ENCODE peak calls at places on chromosomes 2 and 18, in eight cellular contexts. B, M, V, K, O, A, T and L are unnamed samples.

GRCh38 chr2:27249891-27250651 is 12.8 kb downstream of the SLC30A3 start:
- DNase-seq in K (no peak), A (no peak), V (peak; percentile 66), B (no peak), T (peak; percentile 96), M (peak; percentile 27), O (peak; percentile 36), L (no peak)

GRCh38 chr2:64296150-64296500 is 151.9 kb upstream of the PELI1 start:
- DNase-seq in B (no peak), T (no peak), V (no peak), O (no peak), M (no peak), K (no peak), A (no peak), L (no peak)

GRCh38 chr2:232525796-232526195 is at the start of gene CHRND:
- DNase-seq in B (no peak), M (no peak), V (peak; percentile 40), T (peak; percentile 64), K (no peak), A (no peak), O (no peak), L (no peak)

GRCh38 chr2:196914867-196915465 is 11.5 kb downstream of the PGAP1 start:
- DNase-seq in O (no peak), K (no peak), B (peak; percentile 44), V (no peak), M (no peak), A (peak; percentile 19), T (no peak), L (no peak)

GRCh38 chr18:12010187-12010802 is 29.0 kb downstream of the IMPA2 start:
- DNase-seq in B (no peak), O (no peak), M (no peak), T (no peak), V (no peak), K (no peak), A (no peak), L (no peak)

GRCh38 chr2:125638345-125638744 is 1017.6 kb upstream of the GYPC start:
- DNase-seq in K (no peak), V (no peak), M (no peak), A (no peak), T (no peak), O (no peak), B (no peak), L (no peak)

GRCh38 chr2:188808921-188809320 is 165.3 kb upstream of the COL3A1 start:
- DNase-seq in O (no peak), M (no peak), A (no peak), V (peak; percentile 55), K (peak; percentile 71), T (no peak), B (no peak), L (peak; percentile 5)

GRCh38 chr2:192236136-192236535 is 41.4 kb upstream of the TMEFF2 start:
- DNase-seq in O (peak; percentile 37), A (no peak), K (peak; percentile 35), T (no peak), V (peak; percentile 32), M (no peak), B (no peak), L (no peak)

GRCh38 chr18:45156941-45157340 is 458.3 kb upstream of the SLC14A2 start:
- DNase-seq in T (no peak), K (no peak), V (peak; percentile 24), B (no peak), M (no peak), A (no peak), O (no peak), L (no peak)

GRCh38 chr2:88521445-88522070 is 69.1 kb upstream of the FOXI3 start:
- DNase-seq in M (no peak), V (no peak), A (no peak), B (no peak), O (peak; percentile 21), T (no peak), K (peak; percentile 11), L (peak; percentile 33)

GRCh38 chr2:98012561-98012979 is 16.8 kb upstream of the TMEM131 start:
- DNase-seq in K (no peak), B (no peak), O (no peak), A (peak; percentile 88), V (no peak), M (no peak), T (no peak), L (no peak)

GRCh38 chr18:79147014-79147413 is 77.8 kb downstream of the ATP9B start:
- DNase-seq in M (no peak), T (no peak), K (no peak), B (no peak), A (no peak), V (no peak), O (no peak), L (no peak)

GRCh38 chr2:232300894-232301387 is 77.6 kb upstream of the ALPP start:
- DNase-seq in B (no peak), A (no peak), M (peak; percentile 54), T (no peak), K (peak; percentile 35), V (peak; percentile 22), O (peak; percentile 95), L (no peak)

GRCh38 chr2:181916726-181917377 is 25.3 kb downstream of the ITPRID2 start:
- DNase-seq in V (peak; percentile 37), B (no peak), O (peak; percentile 59), K (no peak), M (no peak), T (no peak), A (no peak), L (no peak)

GRCh38 chr2:9764153-9764778 is 79.0 kb upstream of the TAF1B start:
- DNase-seq in V (no peak), B (no peak), K (no peak), O (peak; percentile 66), T (no peak), M (no peak), A (no peak), L (no peak)

GRCh38 chr2:101520246-101520645 is 45.3 kb upstream of the RFX8 start:
- DNase-seq in T (no peak), O (peak; percentile 90), M (no peak), B (no peak), V (peak; percentile 66), K (peak; percentile 63), A (no peak), L (peak; percentile 86)

GRCh38 chr18:35588995-35589394 is 7.5 kb downstream of the GALNT1 start:
- DNase-seq in A (no peak), K (no peak), T (peak; percentile 70), B (no peak), V (no peak), M (no peak), O (no peak), L (no peak)

GRCh38 chr2:127560201-127560928 is 24.9 kb downstream of the MYO7B start:
- DNase-seq in M (no peak), K (peak; percentile 3), T (no peak), A (no peak), V (peak; percentile 90), O (no peak), B (no peak), L (peak; percentile 14)

GRCh38 chr18:62716679-62717058 is 1.3 kb downstream of the PHLPP1 start:
- DNase-seq in A (no peak), B (peak; percentile 69), V (peak; percentile 56), M (peak; percentile 43), T (no peak), K (no peak), O (peak; percentile 39), L (peak; percentile 24)

GRCh38 chr18:7683753-7684152 is 116.6 kb downstream of the PTPRM start:
- DNase-seq in M (no peak), V (no peak), K (no peak), O (no peak), T (peak; percentile 90), B (no peak), A (no peak), L (no peak)

GRCh38 chr18:7681261-7681660 is 114.1 kb downstream of the PTPRM start:
- DNase-seq in B (no peak), K (no peak), O (no peak), M (no peak), A (no peak), V (no peak), T (no peak), L (no peak)

GRCh38 chr18:7684357-7684756 is 117.2 kb downstream of the PTPRM start:
- DNase-seq in B (no peak), O (no peak), T (no peak), M (no peak), K (no peak), A (no peak), V (no peak), L (no peak)

GRCh38 chr18:7684966-7685365 is 117.8 kb downstream of the PTPRM start:
- DNase-seq in M (no peak), V (no peak), T (no peak), O (no peak), A (no peak), B (no peak), K (no peak), L (peak; percentile 65)

DNA sequence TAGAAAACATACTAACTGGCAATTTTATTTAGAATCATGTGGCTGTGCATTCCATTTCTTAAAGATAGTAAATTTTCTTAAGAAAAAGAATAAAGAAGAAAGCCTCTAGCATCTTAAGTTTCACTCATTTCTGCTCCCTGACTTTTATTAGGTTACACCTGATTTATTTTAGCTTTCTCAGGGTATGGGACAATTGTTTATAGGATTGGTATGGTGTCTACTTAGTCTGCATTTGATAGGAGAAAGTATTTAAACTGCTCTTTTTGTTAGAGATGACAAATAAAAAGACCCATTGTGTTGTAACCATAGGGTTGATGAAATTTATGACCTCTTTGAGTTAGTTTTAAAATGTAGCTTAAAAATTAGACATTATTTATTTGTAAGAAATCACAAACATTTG is 115.2 kb downstream of the PTPRM start:
- DNase-seq in M (no peak), V (no peak), A (no peak), O (no peak), B (no peak), K (no peak), T (no peak), L (no peak)
- H3K4me3 ChIP-seq in M (no peak overlapping the region), V (no peak overlapping the region), A (no peak overlapping the region), O (no peak overlapping the region), B (no peak overlapping the region), K (no peak overlapping the region), T (no peak overlapping the region), L (no peak overlapping the region)

DNA sequence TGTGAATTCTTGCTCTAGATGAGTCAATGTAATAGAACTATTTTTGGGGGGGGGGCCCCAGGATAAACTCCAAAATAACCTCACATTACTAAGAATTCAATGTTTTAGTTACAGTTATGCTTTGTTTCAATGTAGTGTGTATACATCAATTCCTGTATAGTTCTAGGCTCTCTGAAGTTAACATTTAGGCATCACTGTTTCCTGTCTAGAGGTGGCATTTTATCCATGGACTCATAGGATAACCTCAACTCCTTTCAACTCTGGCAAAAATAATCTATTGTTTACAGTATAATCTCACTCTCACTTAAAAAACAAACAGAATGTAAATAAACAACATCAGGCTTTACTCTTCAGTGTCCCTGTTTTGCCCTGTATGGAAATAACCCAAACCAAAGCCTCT is 79.2 kb upstream of the MMADHC start:
- DNase-seq in M (no peak), B (no peak), V (no peak), K (no peak), O (no peak), T (no peak), A (no peak), L (no peak)
- H3K4me3 ChIP-seq in M (no peak overlapping the region), B (no peak overlapping the region), V (no peak overlapping the region), K (no peak overlapping the region), O (no peak overlapping the region), T (no peak overlapping the region), A (no peak overlapping the region), L (no peak overlapping the region)

GRCh38 chr2:222304737-222305509 is 6.1 kb upstream of the PAX3 start:
- DNase-seq in B (no peak), K (no peak), M (no peak), V (no peak), O (no peak), T (peak; percentile 61), A (no peak), L (no peak)
- H3K4me3 ChIP-seq in B (peak overlapping the region; percentile 44), K (peak overlapping the region; percentile 62), M (no peak overlapping the region), V (peak overlapping the region; percentile 16), O (no peak overlapping the region), T (no peak overlapping the region), A (peak overlapping the region; percentile 56), L (peak overlapping the region; percentile 31)

GRCh38 chr18:8952174-8952573 is 150.3 kb upstream of the NDUFV2 start:
- DNase-seq in B (no peak), M (no peak), V (no peak), A (no peak), K (no peak), O (no peak), T (no peak), L (no peak)
- H3K4me3 ChIP-seq in B (no peak overlapping the region), M (no peak overlapping the region), V (no peak overlapping the region), A (no peak overlapping the region), K (no peak overlapping the region), O (no peak overlapping the region), T (no peak overlapping the region), L (no peak overlapping the region)